ENCODE peak calls at places on chromosomes 11 and 22, in nine cellular contexts. F is breast epithelium, G is stomach, D is suprapubic skin, X is transverse colon, S is HCT116, E is spleen, C is GM12891, Z is HL-60. V is an unnamed sample.

GRCh38 chr22:38051900-38052862 is 5.0 kb upstream of the PICK1 start:
- DNase-seq in F (peak; percentile 80), G (peak; percentile 86), D (peak; percentile 93), X (peak; percentile 83), S (peak; percentile 63), E (peak; percentile 94), C (peak; percentile 91), Z (peak; percentile 41), V (peak; percentile 83)

GRCh38 chr11:10659339-10660216 is 34.0 kb downstream of the IRAG1 start:
- DNase-seq in F (no peak), G (no peak), D (no peak), X (peak; percentile 37), S (peak; percentile 96), E (no peak), C (no peak), Z (peak; percentile 71), V (peak; percentile 76)

GRCh38 chr11:119671048-119671447 is 58.0 kb downstream of the NECTIN1 start:
- DNase-seq in F (no peak), G (peak; percentile 48), D (no peak), X (peak; percentile 52), S (no peak), E (no peak), C (no peak), Z (no peak), V (no peak)

GRCh38 chr11:29006668-29007067 is 898.5 kb downstream of the METTL15 start:
- DNase-seq in F (no peak), G (no peak), D (no peak), X (no peak), S (no peak), E (no peak), C (no peak), Z (no peak), V (no peak)

GRCh38 chr11:66159585-66159984 is 89.5 kb downstream of the PACS1 start:
- DNase-seq in F (no peak), G (no peak), D (no peak), X (no peak), S (no peak), E (no peak), C (no peak), Z (no peak), V (no peak)

GRCh38 chr22:20646377-20646776 is 127.5 kb upstream of the SERPIND1 start:
- DNase-seq in F (no peak), G (no peak), D (no peak), X (no peak), S (no peak), E (no peak), C (no peak), Z (no peak), V (no peak)

GRCh38 chr22:27420817-27421361 is 380.7 kb downstream of the MN1 start:
- DNase-seq in F (peak; percentile 93), G (peak; percentile 91), D (peak; percentile 92), X (peak; percentile 46), S (no peak), E (peak; percentile 24), C (no peak), Z (no peak), V (peak; percentile 54)

GRCh38 chr11:17643506-17644405 is 75.6 kb upstream of the MYOD1 start:
- DNase-seq in F (no peak), G (no peak), D (no peak), X (no peak), S (no peak), E (no peak), C (no peak), Z (no peak), V (peak; percentile 47)

GRCh38 chr11:113664069-113664980 is 41.8 kb downstream of the TMPRSS5 start:
- DNase-seq in F (no peak), G (no peak), D (no peak), X (no peak), S (peak; percentile 7), E (no peak), C (no peak), Z (no peak), V (no peak)

GRCh38 chr11:102760355-102761035 is 19.9 kb downstream of the MMP10 start:
- DNase-seq in F (no peak), G (no peak), D (no peak), X (no peak), S (peak; percentile 41), E (no peak), C (no peak), Z (peak; percentile 16), V (no peak)

GRCh38 chr11:86785576-86785975 is 14.8 kb upstream of the PRSS23 start:
- DNase-seq in F (no peak), G (no peak), D (no peak), X (no peak), S (no peak), E (no peak), C (no peak), Z (no peak), V (no peak)

GRCh38 chr11:12542186-12542935 is 131.9 kb upstream of the TEAD1 start:
- DNase-seq in F (no peak), G (no peak), D (no peak), X (no peak), S (no peak), E (no peak), C (no peak), Z (no peak), V (peak; percentile 42)

GRCh38 chr11:9092085-9092484 is 686 bp upstream of the SCUBE2 start:
- DNase-seq in F (no peak), G (no peak), D (no peak), X (no peak), S (no peak), E (peak; percentile 47), C (no peak), Z (no peak), V (no peak)

GRCh38 chr11:94776351-94777321 is 8.5 kb downstream of the AMOTL1 start:
- DNase-seq in F (no peak), G (peak; percentile 29), D (no peak), X (no peak), S (no peak), E (no peak), C (no peak), Z (no peak), V (no peak)

GRCh38 chr22:40451230-40451629 is 80.8 kb downstream of the SGSM3 start:
- DNase-seq in F (no peak), G (no peak), D (no peak), X (no peak), S (no peak), E (no peak), C (no peak), Z (no peak), V (no peak)

DNA sequence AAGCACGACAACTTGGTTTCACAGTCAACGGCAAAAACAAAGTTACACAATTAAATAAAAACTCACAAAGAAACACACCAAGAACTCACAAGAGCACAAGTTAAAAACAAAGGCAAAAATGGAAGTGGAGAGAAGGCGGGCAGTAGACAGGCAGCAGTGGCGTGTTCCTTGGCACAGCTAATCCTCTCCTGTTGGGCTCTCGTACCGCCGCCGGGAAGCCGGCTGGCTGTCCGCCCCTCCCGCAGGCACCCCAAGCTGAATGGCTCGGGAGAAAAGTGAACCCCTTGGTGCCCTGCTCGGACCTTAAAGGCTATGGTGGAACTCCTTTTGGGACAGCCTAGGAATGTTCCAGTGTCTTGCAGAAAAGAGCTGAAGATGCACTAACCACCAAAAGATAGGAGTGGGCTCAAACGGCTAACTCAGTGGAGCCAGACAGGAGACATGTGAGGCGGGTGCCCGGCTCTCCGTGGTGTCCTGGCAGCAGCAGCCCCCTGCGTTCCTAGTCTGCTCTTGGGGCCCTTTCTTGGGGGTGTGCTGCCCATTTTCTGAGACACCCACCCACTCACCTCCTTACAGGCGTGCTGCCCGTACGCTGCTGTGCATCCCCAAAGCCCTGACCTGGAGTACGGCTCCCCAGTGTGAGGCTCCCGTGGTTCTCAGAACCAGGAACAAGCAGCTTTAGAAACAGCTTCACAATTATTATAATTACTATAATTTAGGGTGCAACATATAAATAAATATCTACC is 86.1 kb upstream of the BID start:
- DNase-seq in F (no peak), G (no peak), D (no peak), X (no peak), S (no peak), E (no peak), C (no peak), Z (no peak), V (no peak)
- TF ChIP-seq POLR2AphosphoS5 in F (no peak), G (no peak), D (no peak), X (no peak), S (no peak), E (no peak), C (no peak), Z (no peak), V (no peak)

DNA sequence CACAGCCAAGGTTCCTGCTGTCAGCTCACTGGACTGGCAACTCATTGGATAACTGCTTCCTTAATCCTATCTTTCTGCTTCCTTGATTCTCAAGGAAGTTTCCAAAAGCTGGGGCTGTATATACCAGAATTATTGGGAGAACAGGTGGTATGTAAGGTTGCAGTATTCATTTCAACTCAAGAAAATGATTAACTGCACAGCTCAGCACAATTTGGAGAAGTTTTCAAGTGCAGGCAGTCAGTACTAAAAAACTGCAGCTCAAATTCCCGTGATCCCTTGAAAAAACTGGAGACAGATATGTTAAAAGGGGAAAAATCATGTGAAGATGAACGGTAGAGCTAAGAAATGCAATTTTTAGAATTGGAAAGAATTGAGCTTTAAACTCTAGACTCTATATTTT is 44.4 kb downstream of the GRM5 start:
- DNase-seq in F (no peak), G (no peak), D (no peak), X (no peak), S (no peak), E (no peak), C (no peak), Z (no peak), V (no peak)
- TF ChIP-seq POLR2AphosphoS5 in F (no peak), G (no peak), D (no peak), X (no peak), S (no peak), E (no peak), C (no peak), Z (no peak), V (no peak)

DNA sequence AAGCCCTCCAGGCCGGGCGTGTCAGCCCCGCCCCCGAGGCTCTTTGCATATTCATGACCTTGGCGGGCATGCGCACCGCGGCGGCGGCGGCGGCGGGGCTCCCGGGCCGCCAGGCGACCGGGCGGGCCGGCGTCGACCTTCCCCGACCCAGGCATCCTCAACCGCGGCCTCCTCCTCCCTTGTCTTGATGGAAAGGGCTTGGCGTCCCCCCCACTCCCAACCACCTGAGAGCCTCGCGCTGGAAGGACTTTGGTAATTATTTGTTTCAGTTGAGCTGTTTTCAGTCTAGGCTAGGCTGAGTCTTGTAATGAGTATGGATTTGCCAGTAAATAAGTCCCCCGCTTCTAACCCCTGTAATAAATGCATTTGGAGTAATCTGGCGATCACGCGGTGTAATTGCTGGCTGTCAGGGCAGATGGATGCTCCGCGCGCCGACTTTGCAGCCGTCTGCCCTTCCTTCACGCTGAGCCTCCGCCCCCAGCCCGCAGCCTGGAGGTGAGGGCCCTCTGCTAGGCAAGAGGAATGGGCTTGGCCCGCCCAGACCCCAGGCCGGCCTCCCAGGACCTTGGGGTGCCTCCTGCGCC is 25.2 kb downstream of the FLRT1 start:
- DNase-seq in F (no peak), G (peak; percentile 28), D (no peak), X (peak; percentile 29), S (no peak), E (peak; percentile 83), C (peak; percentile 94), Z (no peak), V (peak; percentile 93)
- TF ChIP-seq POLR2AphosphoS5 in F (no peak), G (no peak), D (no peak), X (no peak), S (no peak), E (no peak), C (no peak), Z (no peak), V (no peak)

DNA sequence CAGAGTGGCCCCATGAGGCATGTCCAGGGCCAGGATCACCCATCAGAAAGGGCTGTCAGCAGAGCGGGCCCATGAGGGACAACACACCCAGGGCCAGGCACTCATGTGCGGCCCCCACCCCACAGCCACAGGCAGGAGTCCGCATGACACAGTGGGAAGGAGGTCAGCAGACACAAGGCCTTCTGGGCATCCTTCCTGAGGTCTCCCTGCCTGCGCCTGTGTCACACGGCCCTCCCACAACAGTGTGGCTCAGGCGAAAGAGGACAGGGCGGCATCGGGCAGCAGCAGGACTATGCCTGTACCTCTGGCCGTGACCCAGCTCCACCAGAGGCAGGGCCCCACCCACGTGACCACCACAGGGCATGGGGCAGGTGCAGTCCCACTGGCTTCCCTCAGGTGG is 27.1 kb downstream of the CHID1 start:
- DNase-seq in F (no peak), G (no peak), D (no peak), X (no peak), S (no peak), E (no peak), C (no peak), Z (no peak), V (peak; percentile 62)
- TF ChIP-seq POLR2AphosphoS5 in F (no peak), G (no peak), D (no peak), X (no peak), S (no peak), E (peak; percentile 29), C (no peak), Z (no peak), V (no peak)